ENCODE peak calls at places on chromosomes 13 and 19, in ten cellular contexts. K, J, Y, N, L, U, A, F, P and X are unnamed samples. For H3K9me3, the result is how much of the 10 kb centered on the place peaks cover.

GRCh38 chr13:51811046-51811445 is 7.1 kb upstream of the DHRS12 start:
- DNase-seq in K (no peak), J (no peak), Y (no peak), N (no peak), L (no peak), U (no peak), A (no peak), F (no peak), P (no peak), X (no peak)

GRCh38 chr13:74258951-74259350 is 124.7 kb upstream of the KLF12 start:
- DNase-seq in K (no peak), J (no peak), Y (no peak), N (no peak), L (no peak), U (no peak), A (no peak), F (no peak), P (no peak), X (no peak)

GRCh38 chr13:49625392-49626137 is 2.7 kb upstream of the ARL11 start:
- DNase-seq in K (no peak), J (peak), Y (peak), N (no peak), L (peak), U (no peak), A (peak), F (peak), P (no peak), X (peak)

GRCh38 chr13:111043575-111043982 is 71.5 kb upstream of the ARHGEF7 start:
- DNase-seq in K (peak), J (no peak), Y (no peak), N (no peak), L (no peak), U (peak), A (peak), F (peak), P (no peak), X (no peak)

GRCh38 chr13:108156749-108157148 is 58.6 kb downstream of the LIG4 start:
- DNase-seq in K (no peak), J (no peak), Y (no peak), N (no peak), L (no peak), U (no peak), A (no peak), F (no peak), P (no peak), X (no peak)

GRCh38 chr13:39273953-39274352 is 235.7 kb downstream of the NHLRC3 start:
- DNase-seq in K (no peak), J (no peak), Y (peak), N (no peak), L (no peak), U (peak), A (no peak), F (no peak), P (no peak), X (peak)

GRCh38 chr13:47415048-47415447 is 518.2 kb upstream of the HTR2A start:
- DNase-seq in K (no peak), J (no peak), Y (no peak), N (no peak), L (no peak), U (no peak), A (no peak), F (no peak), P (no peak), X (no peak)

GRCh38 chr13:20127563-20128458 is 33.0 kb downstream of the GJA3 start:
- DNase-seq in K (peak), J (no peak), Y (peak), N (no peak), L (peak), U (peak), A (peak), F (peak), P (peak), X (peak)

GRCh38 chr19:19261350-19262189 is 11.5 kb downstream of the TM6SF2 start:
- DNase-seq in K (no peak), J (no peak), Y (peak), N (no peak), L (no peak), U (no peak), A (no peak), F (no peak), P (no peak), X (no peak)

GRCh38 chr13:21568854-21569253 is 35.1 kb downstream of the MICU2 start:
- DNase-seq in K (no peak), J (no peak), Y (no peak), N (no peak), L (no peak), U (no peak), A (no peak), F (no peak), P (no peak), X (no peak)

GRCh38 chr13:66933527-66933926 is 296.6 kb downstream of the PCDH9 start:
- DNase-seq in K (no peak), J (no peak), Y (no peak), N (no peak), L (no peak), U (no peak), A (no peak), F (no peak), P (no peak), X (no peak)

GRCh38 chr19:27887946-27888345 is 1325.0 kb downstream of the UQCRFS1 start:
- DNase-seq in K (no peak), J (no peak), Y (no peak), N (no peak), L (no peak), U (no peak), A (no peak), F (no peak), P (no peak), X (no peak)

GRCh38 chr13:114228176-114228575 is 6.5 kb upstream of the CDC16 start:
- DNase-seq in K (no peak), J (no peak), Y (no peak), N (no peak), L (no peak), U (no peak), A (peak), F (no peak), P (no peak), X (peak)

GRCh38 chr13:71661921-71662320 is 205.1 kb downstream of the DACH1 start:
- DNase-seq in K (no peak), J (no peak), Y (no peak), N (no peak), L (no peak), U (peak), A (no peak), F (no peak), P (no peak), X (no peak)

GRCh38 chr13:95564091-95564490 is 11.6 kb downstream of the CLDN10 start:
- DNase-seq in K (no peak), J (no peak), Y (no peak), N (no peak), L (no peak), U (no peak), A (no peak), F (no peak), P (no peak), X (no peak)

GRCh38 chr19:5621945-5622464 is 571 bp downstream of the SAFB2 start:
- DNase-seq in K (peak), J (no peak), Y (peak), N (no peak), L (no peak), U (peak), A (peak), F (no peak), P (no peak), X (no peak)

GRCh38 chr19:2239771-2240770 is 3.4 kb downstream of the SF3A2 start:
- DNase-seq in K (no peak), J (no peak), Y (no peak), N (no peak), L (no peak), U (no peak), A (no peak), F (no peak), P (no peak), X (no peak)

GRCh38 chr19:46616631-46617322 is 8.1 kb downstream of the PTGIR start:
- DNase-seq in K (no peak), J (no peak), Y (peak), N (no peak), L (peak), U (peak), A (peak), F (no peak), P (peak), X (peak)

GRCh38 chr13:32428581-32429072 is 697 bp upstream of the N4BP2L1 start:
- DNase-seq in K (no peak), J (no peak), Y (no peak), N (no peak), L (no peak), U (no peak), A (no peak), F (no peak), P (no peak), X (peak)

GRCh38 chr19:11091343-11092153 is 2.3 kb downstream of the LDLR start:
- DNase-seq in K (peak), J (peak), Y (peak), N (peak), L (peak), U (peak), A (peak), F (peak), P (peak), X (peak)

GRCh38 chr13:89227356-89227755 is 1556.2 kb downstream of the SLITRK5 start:
- DNase-seq in K (no peak), J (no peak), Y (no peak), N (no peak), L (no peak), U (peak), A (no peak), F (no peak), P (no peak), X (no peak)

GRCh38 chr13:37065893-37066526 is 6.5 kb upstream of the SUPT20H start:
- DNase-seq in K (no peak), J (no peak), Y (no peak), N (no peak), L (no peak), U (no peak), A (no peak), F (no peak), P (no peak), X (no peak)

GRCh38 chr19:42455621-42456081 is 12.9 kb upstream of the CXCL17 start:
- DNase-seq in K (no peak), J (no peak), Y (peak), N (no peak), L (no peak), U (peak), A (no peak), F (no peak), P (peak), X (peak)

GRCh38 chr19:45615795-45616708 is 14.0 kb upstream of the GPR4 start:
- DNase-seq in K (peak), J (peak), Y (peak), N (no peak), L (peak), U (peak), A (peak), F (peak), P (peak), X (peak)

GRCh38 chr13:100854091-100854490 is 179.5 kb upstream of the TMTC4 start:
- DNase-seq in K (no peak), J (no peak), Y (no peak), N (no peak), L (no peak), U (no peak), A (no peak), F (no peak), P (no peak), X (no peak)

GRCh38 chr19:46015080-46015960 is 7.5 kb downstream of the PGLYRP1 start:
- DNase-seq in K (peak), J (no peak), Y (peak), N (no peak), L (no peak), U (no peak), A (peak), F (peak), P (peak), X (peak)

GRCh38 chr13:110676511-110677204 is 29.3 kb downstream of the CARS2 start:
- DNase-seq in K (no peak), J (no peak), Y (no peak), N (no peak), L (no peak), U (no peak), A (no peak), F (no peak), P (no peak), X (no peak)

GRCh38 chr13:41568990-41569387 is 111.6 kb downstream of the RGCC start:
- DNase-seq in K (no peak), J (no peak), Y (no peak), N (no peak), L (no peak), U (no peak), A (no peak), F (no peak), P (no peak), X (no peak)

GRCh38 chr13:90362718-90363117 is 984.8 kb upstream of the MIR17HG start:
- DNase-seq in K (no peak), J (no peak), Y (no peak), N (no peak), L (no peak), U (no peak), A (no peak), F (no peak), P (no peak), X (no peak)

GRCh38 chr19:29543381-29543780 is 17.6 kb downstream of the VSTM2B start:
- DNase-seq in K (no peak), J (no peak), Y (no peak), N (no peak), L (no peak), U (no peak), A (peak), F (no peak), P (no peak), X (no peak)

GRCh38 chr19:40252395-40252794 is 25.9 kb upstream of the CCNP start:
- DNase-seq in K (no peak), J (no peak), Y (no peak), N (no peak), L (no peak), U (no peak), A (no peak), F (no peak), P (no peak), X (no peak)

GRCh38 chr19:45613926-45614725 is 12.1 kb upstream of the GPR4 start:
- DNase-seq in K (no peak), J (no peak), Y (peak), N (no peak), L (no peak), U (peak), A (no peak), F (no peak), P (peak), X (peak)

GRCh38 chr19:29771708-29772415 is 39.9 kb upstream of the CCNE1 start:
- DNase-seq in K (no peak), J (no peak), Y (peak), N (peak), L (peak), U (peak), A (peak), F (no peak), P (peak), X (peak)

GRCh38 chr13:42409061-42409460 is 137.1 kb downstream of the AKAP11 start:
- DNase-seq in K (no peak), J (no peak), Y (no peak), N (no peak), L (no peak), U (no peak), A (no peak), F (no peak), P (no peak), X (no peak)

GRCh38 chr19:14198384-14199376 is 7.3 kb downstream of the ADGRL1 start:
- DNase-seq in K (no peak), J (no peak), Y (peak), N (no peak), L (peak), U (no peak), A (no peak), F (no peak), P (no peak), X (no peak)

GRCh38 chr19:18339703-18340102 is 695 bp upstream of the PGPEP1 start:
- DNase-seq in K (no peak), J (no peak), Y (no peak), N (no peak), L (no peak), U (peak), A (no peak), F (no peak), P (peak), X (no peak)

GRCh38 chr13:77318741-77319140 is 8.2 kb downstream of the MYCBP2 start:
- DNase-seq in K (no peak), J (no peak), Y (no peak), N (no peak), L (no peak), U (no peak), A (no peak), F (no peak), P (no peak), X (no peak)
- H3K9me3 ChIP-seq in K (under half), J (under half), Y (under half), N (under half), L (under half), U (under half), A (under half), F (under half), P (under half), X (under half)

GRCh38 chr19:4390017-4390861 is 10.1 kb downstream of the SH3GL1 start:
- DNase-seq in K (no peak), J (no peak), Y (peak), N (no peak), L (no peak), U (no peak), A (peak), F (no peak), P (no peak), X (no peak)
- H3K27ac ChIP-seq in K (peak), J (peak), Y (peak), N (no peak), L (peak), U (no peak), A (peak), F (peak), P (no peak), X (peak)

GRCh38 chr19:43527860-43528622 is 1.0 kb upstream of the ETHE1 start:
- DNase-seq in K (peak), J (peak), Y (no peak), N (no peak), L (no peak), U (peak), A (no peak), F (no peak), P (no peak), X (peak)
- H3K4me3 ChIP-seq in K (peak), J (peak), Y (no peak), N (no peak), L (no peak), U (peak), A (no peak), F (no peak), P (no peak), X (no peak)

GRCh38 chr19:52366414-52366824 is 3.3 kb upstream of the ZNF880 start:
- DNase-seq in K (no peak), J (no peak), Y (no peak), N (no peak), L (no peak), U (no peak), A (no peak), F (no peak), P (no peak), X (no peak)
- H3K9me3 ChIP-seq in K (under half), J (under half), Y (under half), N (under half), L (half or more), U (half or more), A (under half), F (under half), P (half or more), X (under half)